ENCODE peak calls at places on chromosomes 1 and 21, in nine cellular contexts. R, Y, U, C, A, T, K, D and H are unnamed samples.

GRCh38 chr1:219621047-219621786 is 8.3 kb upstream of the ZC3H11B start:
- DNase-seq in D (no peak), C (no peak), T (no peak), Y (no peak), R (no peak), K (peak), U (no peak), A (no peak), H (no peak)

GRCh38 chr21:41634858-41635257 is 126.9 kb upstream of the TMPRSS2 start:
- DNase-seq in K (peak), R (no peak), C (no peak), Y (no peak), T (no peak), D (no peak), U (peak), A (no peak), H (no peak)

GRCh38 chr21:42200906-42201614 is 17.9 kb upstream of the ABCG1 start:
- DNase-seq in C (no peak), K (no peak), D (no peak), A (no peak), Y (peak), U (no peak), T (no peak), R (no peak), H (no peak)

GRCh38 chr1:248849637-248850036 is 9.2 kb downstream of the ZNF692 start:
- DNase-seq in K (no peak), U (no peak), T (no peak), A (no peak), D (no peak), R (no peak), Y (no peak), C (no peak), H (no peak)

GRCh38 chr1:165895451-165895871 is 68.0 kb downstream of the UCK2 start:
- DNase-seq in D (no peak), A (no peak), C (no peak), T (no peak), K (no peak), U (peak), Y (no peak), R (no peak), H (no peak)

GRCh38 chr1:68223714-68224113 is 8.6 kb downstream of the WLS start:
- DNase-seq in A (no peak), T (no peak), R (no peak), Y (no peak), D (no peak), C (no peak), K (no peak), U (no peak), H (no peak)

GRCh38 chr1:225809842-225810578 is at the start of gene EPHX1:
- DNase-seq in A (peak), K (peak), R (peak), D (peak), Y (peak), T (peak), C (peak), U (peak), H (peak)

GRCh38 chr21:29360799-29361765 is 62.4 kb downstream of the BACH1 start:
- DNase-seq in C (no peak), Y (peak), U (no peak), T (peak), A (no peak), R (peak), K (peak), D (no peak), H (peak)

GRCh38 chr21:35178098-35178497 is 129.0 kb upstream of the RUNX1 start:
- DNase-seq in R (no peak), D (no peak), U (no peak), T (no peak), K (no peak), C (no peak), Y (no peak), A (no peak), H (no peak)

GRCh38 chr21:43188712-43189151 is 19.9 kb downstream of the CRYAA start:
- DNase-seq in R (no peak), Y (peak), C (no peak), T (no peak), A (no peak), U (peak), D (no peak), K (no peak), H (no peak)

GRCh38 chr1:66503841-66504470 is 30.0 kb upstream of the SGIP1 start:
- DNase-seq in Y (peak), R (peak), K (peak), U (peak), D (peak), T (peak), A (peak), C (peak), H (peak)

GRCh38 chr1:75100481-75101092 is 33.6 kb upstream of the LHX8 start:
- DNase-seq in T (peak), K (no peak), U (no peak), A (no peak), C (no peak), Y (no peak), R (no peak), D (no peak), H (no peak)

GRCh38 chr1:26037904-26038303 is 8.0 kb downstream of the SLC30A2 start:
- DNase-seq in K (no peak), C (no peak), A (no peak), R (no peak), U (no peak), Y (no peak), D (no peak), T (no peak), H (no peak)

GRCh38 chr1:26034504-26035202 is 11.3 kb downstream of the SLC30A2 start:
- DNase-seq in C (peak), A (no peak), D (no peak), R (peak), Y (no peak), U (no peak), T (no peak), K (no peak), H (peak)

GRCh38 chr1:26035203-26035958 is 10.5 kb downstream of the SLC30A2 start:
- DNase-seq in D (peak), T (peak), A (peak), K (peak), Y (peak), U (peak), R (peak), C (peak), H (peak)

GRCh38 chr1:26036756-26037281 is 9.1 kb downstream of the SLC30A2 start:
- DNase-seq in U (no peak), R (no peak), C (no peak), A (no peak), T (no peak), Y (no peak), K (no peak), D (no peak), H (no peak)

GRCh38 chr1:26035959-26036755 is 9.8 kb downstream of the SLC30A2 start:
- DNase-seq in T (peak), U (peak), K (peak), A (peak), D (peak), C (peak), Y (peak), R (peak), H (peak)
- TF ChIP-seq EZH2phosphoT487 in T (no peak), U (no peak), K (no peak), A (no peak), D (no peak), C (no peak), Y (no peak), R (peak), H (no peak)

GRCh38 chr1:39406533-39407478 is 84.6 kb upstream of the BMP8A start:
- DNase-seq in R (peak), Y (no peak), D (peak), U (peak), T (no peak), A (no peak), K (no peak), C (no peak), H (no peak)

GRCh38 chr1:39404876-39405275 is 86.6 kb upstream of the BMP8A start:
- DNase-seq in K (no peak), T (no peak), Y (no peak), R (no peak), A (no peak), C (no peak), U (no peak), D (no peak), H (no peak)

GRCh38 chr1:39407889-39408640 is 83.4 kb upstream of the BMP8A start:
- DNase-seq in A (no peak), T (peak), D (peak), C (no peak), R (peak), Y (no peak), U (peak), K (peak), H (peak)

GRCh38 chr1:39407496-39407888 is 83.9 kb upstream of the BMP8A start:
- DNase-seq in U (peak), Y (no peak), K (no peak), C (no peak), T (no peak), D (peak), R (peak), A (no peak), H (peak)

DNA sequence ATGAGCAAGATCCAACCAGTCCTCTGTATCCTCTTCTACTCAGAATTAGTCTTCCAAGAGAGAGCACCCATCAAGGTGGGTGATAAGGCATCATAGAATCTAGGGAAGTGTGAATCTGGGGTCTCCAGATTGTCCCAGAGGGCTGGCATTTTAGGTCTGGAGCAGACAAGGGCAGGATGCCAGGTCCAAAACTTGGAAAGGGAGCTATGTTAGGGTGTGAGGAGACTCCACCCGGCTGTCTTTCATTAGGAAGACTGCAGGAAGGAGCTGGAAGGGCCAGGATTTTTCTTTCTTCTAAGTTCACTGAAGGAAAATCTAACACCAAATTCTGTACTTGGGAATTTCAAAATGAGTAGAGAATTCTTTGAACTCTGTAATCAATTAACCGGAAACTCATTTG is 86.1 kb upstream of the BMP8A start:
- DNase-seq in U (peak), C (no peak), T (no peak), D (no peak), R (no peak), K (no peak), Y (no peak), A (no peak), H (no peak)
- TF ChIP-seq EZH2phosphoT487 in U (no peak), C (no peak), T (no peak), D (no peak), R (no peak), K (no peak), Y (no peak), A (no peak), H (no peak)

GRCh38 chr1:23111600-23112535 is 56.8 kb downstream of the LUZP1 start:
- DNase-seq in C (no peak), T (no peak), R (no peak), U (peak), D (no peak), Y (no peak), A (no peak), K (no peak), H (no peak)
- TF ChIP-seq EZH2phosphoT487 in C (no peak), T (no peak), R (no peak), U (no peak), D (no peak), Y (no peak), A (no peak), K (no peak), H (no peak)

GRCh38 chr21:16571594-16571993 is 841.8 kb downstream of the USP25 start:
- DNase-seq in K (no peak), R (no peak), U (peak), A (no peak), Y (no peak), T (no peak), D (no peak), C (no peak), H (no peak)

GRCh38 chr21:16570856-16571255 is 841.1 kb downstream of the USP25 start:
- DNase-seq in K (no peak), R (no peak), Y (no peak), D (no peak), A (no peak), C (no peak), T (no peak), U (no peak), H (no peak)

GRCh38 chr21:16573581-16573980 is 843.8 kb downstream of the USP25 start:
- DNase-seq in K (no peak), C (no peak), R (no peak), U (peak), D (no peak), T (no peak), A (no peak), Y (no peak), H (no peak)

GRCh38 chr21:16570196-16570595 is 840.4 kb downstream of the USP25 start:
- DNase-seq in K (no peak), D (no peak), R (no peak), C (no peak), Y (no peak), U (no peak), T (no peak), A (no peak), H (no peak)

DNA sequence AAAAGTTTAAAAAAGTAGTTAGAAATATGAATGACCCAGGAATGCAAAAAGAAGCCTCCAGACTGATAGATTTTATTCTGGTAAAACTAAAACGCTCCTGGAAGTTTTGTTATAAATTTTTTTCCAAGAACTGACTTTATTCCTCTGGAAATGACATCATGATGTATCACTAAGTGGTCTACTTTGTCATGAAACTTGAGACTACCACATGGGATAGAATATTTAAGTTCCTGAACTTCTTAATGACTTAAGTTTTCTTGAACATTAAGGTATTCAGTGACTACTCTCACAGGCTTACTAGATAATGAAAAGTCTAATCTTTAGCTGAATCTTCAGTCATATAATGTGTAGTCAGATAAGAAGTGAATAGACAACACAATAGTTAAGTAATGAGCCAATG is 842.2 kb downstream of the USP25 start:
- DNase-seq in T (no peak), R (no peak), U (peak), A (no peak), C (no peak), D (no peak), K (peak), Y (no peak), H (no peak)
- TF ChIP-seq EZH2phosphoT487 in T (no peak), R (no peak), U (no peak), A (no peak), C (no peak), D (no peak), K (no peak), Y (no peak), H (no peak)

DNA sequence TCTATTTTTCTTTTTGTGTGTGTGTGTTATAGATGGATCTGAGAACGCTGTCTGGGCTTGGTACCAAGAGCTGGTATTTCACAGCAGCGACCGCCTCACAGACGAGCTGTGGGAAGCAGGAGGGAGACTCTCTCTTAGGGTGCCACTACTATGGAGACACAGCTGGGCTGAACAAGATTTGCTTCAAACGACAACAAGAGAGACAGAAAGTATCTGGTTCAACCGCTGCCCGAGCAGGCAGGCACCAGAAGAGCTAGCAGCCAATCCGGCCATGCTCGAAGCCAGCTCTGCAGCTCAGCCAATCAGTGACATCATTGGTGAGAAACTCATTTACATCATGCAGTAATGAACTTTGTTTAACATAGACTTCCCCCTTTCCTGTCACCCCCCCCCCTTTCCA is 341.3 kb downstream of the USP25 start:
- DNase-seq in U (peak), C (peak), K (no peak), A (no peak), R (no peak), T (no peak), Y (no peak), D (no peak), H (peak)
- TF ChIP-seq EZH2phosphoT487 in U (no peak), C (no peak), K (no peak), A (no peak), R (no peak), T (no peak), Y (no peak), D (no peak), H (no peak)

GRCh38 chr1:80066060-80066459 is 1059.5 kb upstream of the ADGRL4 start:
- DNase-seq in R (no peak), C (no peak), Y (no peak), A (no peak), T (no peak), K (no peak), U (no peak), D (no peak), H (no peak)
- TF ChIP-seq EZH2phosphoT487 in R (no peak), C (no peak), Y (no peak), A (no peak), T (no peak), K (no peak), U (no peak), D (no peak), H (no peak)

GRCh38 chr1:182359645-182360044 is 31.9 kb downstream of the GLUL start:
- DNase-seq in R (peak), C (no peak), T (no peak), U (no peak), Y (no peak), A (no peak), K (no peak), D (no peak), H (peak)

GRCh38 chr1:182357913-182358312 is 33.7 kb downstream of the GLUL start:
- DNase-seq in A (no peak), Y (no peak), U (no peak), C (no peak), D (no peak), T (no peak), R (peak), K (no peak), H (no peak)

GRCh38 chr1:182357177-182357576 is 34.4 kb downstream of the GLUL start:
- DNase-seq in R (peak), K (no peak), C (no peak), U (no peak), T (no peak), A (no peak), Y (no peak), D (no peak), H (peak)

GRCh38 chr1:182351790-182352364 is 39.7 kb downstream of the GLUL start:
- DNase-seq in D (no peak), A (no peak), Y (no peak), C (no peak), U (no peak), K (no peak), R (no peak), T (no peak), H (no peak)

GRCh38 chr1:182355718-182356098 is 35.9 kb downstream of the GLUL start:
- DNase-seq in A (no peak), U (no peak), R (no peak), K (no peak), T (no peak), D (no peak), Y (no peak), C (no peak), H (no peak)
- TF ChIP-seq EZH2phosphoT487 in A (no peak), U (no peak), R (no peak), K (no peak), T (no peak), D (no peak), Y (no peak), C (no peak), H (no peak)

GRCh38 chr21:44299085-44299457 is 782 bp upstream of the PFKL start:
- DNase-seq in C (no peak), Y (peak), K (peak), T (no peak), D (peak), R (no peak), U (peak), A (no peak), H (no peak)
- TF ChIP-seq EZH2phosphoT487 in C (no peak), Y (no peak), K (no peak), T (no peak), D (no peak), R (no peak), U (no peak), A (no peak), H (no peak)